ENCODE peak calls at places on chromosomes 4 and X, in six cellular contexts. I is HCT116; D is CD4-positive, alpha-beta T cell; C is heart right ventricle; M is tibial artery; A is spleen. W is an unnamed sample.
A peak's percentile ranks its signal among the peaks of the same experiment; 100 is the strongest.

GRCh38 chr4:729336-730315 is 24.0 kb downstream of the PCGF3 start:
- DNase-seq in I (no peak), D (no peak), C (no peak), M (no peak), A (no peak), W (no peak)

GRCh38 chr4:74471228-74471627 is 26.3 kb downstream of the AREG start:
- DNase-seq in I (no peak), D (no peak), C (no peak), M (no peak), A (no peak), W (no peak)

GRCh38 chrX:8815460-8816065 is 14.4 kb upstream of the FAM9A start:
- DNase-seq in I (peak; percentile 2), D (no peak), C (peak; percentile 13), M (no peak), A (no peak), W (no peak)

GRCh38 chr4:48228887-48229462 is 40.7 kb downstream of the TEC start:
- DNase-seq in I (no peak), D (no peak), C (no peak), M (no peak), A (no peak), W (no peak)

GRCh38 chr4:90226734-90227133 is 99.5 kb downstream of the CCSER1 start:
- DNase-seq in I (no peak), D (no peak), C (no peak), M (no peak), A (no peak), W (no peak)

GRCh38 chr4:140174535-140174934 is 20.6 kb upstream of the MAML3 start:
- DNase-seq in I (no peak), D (no peak), C (no peak), M (no peak), A (no peak), W (no peak)

GRCh38 chr4:148061139-148061476 is 329.2 kb downstream of the ARHGAP10 start:
- DNase-seq in I (no peak), D (no peak), C (no peak), M (no peak), A (no peak), W (no peak)

GRCh38 chr4:73698217-73698616 is 42.2 kb upstream of the CXCL8 start:
- DNase-seq in I (no peak), D (no peak), C (no peak), M (no peak), A (no peak), W (no peak)

GRCh38 chr4:158067646-158068045 is 105.2 kb downstream of the GASK1B start:
- DNase-seq in I (no peak), D (no peak), C (no peak), M (no peak), A (no peak), W (no peak)

DNA sequence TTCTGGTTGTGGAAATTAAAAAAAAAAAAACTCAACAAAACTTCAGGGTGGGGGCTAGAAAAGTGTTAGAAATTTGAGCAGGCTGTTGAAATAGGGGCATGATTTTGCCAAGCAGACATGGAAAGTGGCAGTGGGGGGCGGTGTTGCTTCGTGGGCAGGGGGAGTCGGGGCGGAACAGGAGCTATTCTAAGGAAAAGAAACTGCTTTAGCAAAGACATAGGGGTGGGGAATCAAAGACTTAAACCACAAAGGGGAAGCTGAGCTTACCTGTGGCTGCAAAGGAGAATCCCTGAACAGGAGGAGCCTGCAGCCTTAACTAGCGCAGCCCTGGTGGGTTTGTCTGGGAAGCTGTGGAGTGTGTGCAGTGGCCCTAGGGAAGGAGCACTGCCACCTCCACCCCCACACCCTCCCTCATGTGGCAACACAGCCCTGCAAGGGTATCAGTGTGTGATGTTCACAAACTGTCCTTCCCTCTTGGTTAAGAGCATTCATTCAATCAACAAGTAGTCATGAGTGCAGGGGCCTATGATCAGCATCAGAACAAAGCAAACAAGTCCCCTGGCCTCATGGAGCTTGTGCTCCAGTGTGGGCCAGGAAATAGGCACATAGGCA is 20.5 kb downstream of the SEL1L3 start:
- DNase-seq in I (no peak), D (peak; percentile 21), C (no peak), M (no peak), A (peak; percentile 86), W (no peak)
- H3K27ac ChIP-seq in I (no peak overlapping the region), D (no peak overlapping the region), C (no peak overlapping the region), M (no peak overlapping the region), A (no peak overlapping the region), W (no peak overlapping the region)

GRCh38 chr4:182840108-182840507 is 77.1 kb downstream of the DCTD start:
- DNase-seq in I (no peak), D (no peak), C (no peak), M (no peak), A (no peak), W (no peak)

GRCh38 chr4:182835006-182835740 is 82.0 kb downstream of the DCTD start:
- DNase-seq in I (no peak), D (no peak), C (no peak), M (no peak), A (no peak), W (no peak)

GRCh38 chr4:182842104-182842600 is 75.0 kb downstream of the DCTD start:
- DNase-seq in I (no peak), D (no peak), C (no peak), M (no peak), A (no peak), W (no peak)

GRCh38 chr4:182839256-182839655 is 77.9 kb downstream of the DCTD start:
- DNase-seq in I (no peak), D (no peak), C (no peak), M (no peak), A (no peak), W (no peak)

DNA sequence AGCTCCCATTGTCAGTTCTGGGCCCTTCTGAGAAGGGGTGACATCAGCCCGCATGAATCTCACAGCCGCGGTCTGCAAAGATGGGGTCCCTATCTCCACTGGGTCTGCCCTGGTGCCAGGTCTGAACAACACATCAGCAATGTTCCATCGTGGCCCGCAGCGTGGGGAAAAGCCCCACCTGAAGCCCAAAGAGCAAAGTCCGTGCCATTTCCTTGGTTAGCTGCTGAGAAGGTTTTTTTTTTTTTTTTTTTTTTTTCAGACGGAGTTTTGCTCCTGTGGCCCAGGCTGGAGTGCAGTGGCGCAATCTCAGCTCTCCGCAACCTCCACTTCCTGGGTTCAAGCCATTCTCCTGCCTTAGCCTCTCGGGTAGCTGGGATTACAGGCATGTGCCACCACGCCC is 79.4 kb downstream of the DCTD start:
- DNase-seq in I (no peak), D (no peak), C (no peak), M (no peak), A (no peak), W (no peak)
- H3K27ac ChIP-seq in I (no peak overlapping the region), D (no peak overlapping the region), C (no peak overlapping the region), M (no peak overlapping the region), A (no peak overlapping the region), W (no peak overlapping the region)

GRCh38 chr4:113446019-113446418 is 315.5 kb downstream of the CAMK2D start:
- DNase-seq in I (peak; percentile 98), D (no peak), C (no peak), M (no peak), A (no peak), W (no peak)
- H3K27ac ChIP-seq in I (peak overlapping the region; percentile 88), D (no peak overlapping the region), C (peak overlapping the region; percentile 62), M (peak overlapping the region; percentile 68), A (peak overlapping the region; percentile 53), W (no peak overlapping the region)

GRCh38 chr4:15003891-15004700 is 1.8 kb downstream of the CPEB2 start:
- DNase-seq in I (no peak), D (peak; percentile 47), C (peak; percentile 32), M (peak; percentile 75), A (peak; percentile 95), W (peak; percentile 46)

GRCh38 chr4:15005474-15006115 is 3.3 kb downstream of the CPEB2 start:
- DNase-seq in I (no peak), D (no peak), C (no peak), M (no peak), A (no peak), W (no peak)

GRCh38 chr4:15003441-15003890 is 1.2 kb downstream of the CPEB2 start:
- DNase-seq in I (no peak), D (no peak), C (peak; percentile 43), M (peak; percentile 80), A (peak; percentile 95), W (peak; percentile 18)

GRCh38 chr4:15006416-15007024 is 4.2 kb downstream of the CPEB2 start:
- DNase-seq in I (no peak), D (no peak), C (no peak), M (no peak), A (no peak), W (no peak)

DNA sequence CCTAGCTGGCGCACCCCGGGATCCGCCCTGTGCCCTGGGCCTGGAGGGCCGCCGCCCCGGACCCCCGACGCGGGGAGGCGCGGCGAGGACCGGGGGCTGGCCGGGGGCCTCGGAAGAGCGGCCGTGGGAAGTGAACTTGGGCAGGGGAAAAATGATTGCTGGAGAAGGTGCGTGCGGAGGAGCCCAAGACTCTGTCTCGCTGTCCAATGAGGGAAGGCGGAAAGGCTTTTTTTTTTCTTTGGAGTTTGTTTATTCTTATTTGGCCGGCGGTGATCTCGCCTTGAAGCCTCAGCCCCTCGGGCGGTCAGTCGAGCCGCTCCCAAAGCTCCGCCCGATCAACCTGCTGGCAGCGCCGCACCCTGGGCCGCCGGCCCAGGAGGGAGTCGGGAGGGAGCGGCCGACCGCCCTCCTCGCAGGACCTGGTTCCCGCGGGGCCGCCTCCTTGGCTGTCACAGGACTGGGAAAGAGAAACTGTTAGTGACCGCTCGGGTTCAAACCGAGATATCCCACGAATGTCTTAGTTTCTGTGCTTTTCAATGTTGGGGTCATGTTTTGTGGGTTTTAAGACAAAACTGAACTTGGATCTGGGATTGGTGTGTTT is 2.5 kb downstream of the CPEB2 start:
- DNase-seq in I (no peak), D (no peak), C (peak; percentile 85), M (peak; percentile 96), A (peak; percentile 94), W (peak; percentile 71)
- H3K27ac ChIP-seq in I (no peak overlapping the region), D (peak overlapping the region; percentile 67), C (peak overlapping the region; percentile 100), M (peak overlapping the region; percentile 100), A (peak overlapping the region; percentile 100), W (peak overlapping the region; percentile 100)

DNA sequence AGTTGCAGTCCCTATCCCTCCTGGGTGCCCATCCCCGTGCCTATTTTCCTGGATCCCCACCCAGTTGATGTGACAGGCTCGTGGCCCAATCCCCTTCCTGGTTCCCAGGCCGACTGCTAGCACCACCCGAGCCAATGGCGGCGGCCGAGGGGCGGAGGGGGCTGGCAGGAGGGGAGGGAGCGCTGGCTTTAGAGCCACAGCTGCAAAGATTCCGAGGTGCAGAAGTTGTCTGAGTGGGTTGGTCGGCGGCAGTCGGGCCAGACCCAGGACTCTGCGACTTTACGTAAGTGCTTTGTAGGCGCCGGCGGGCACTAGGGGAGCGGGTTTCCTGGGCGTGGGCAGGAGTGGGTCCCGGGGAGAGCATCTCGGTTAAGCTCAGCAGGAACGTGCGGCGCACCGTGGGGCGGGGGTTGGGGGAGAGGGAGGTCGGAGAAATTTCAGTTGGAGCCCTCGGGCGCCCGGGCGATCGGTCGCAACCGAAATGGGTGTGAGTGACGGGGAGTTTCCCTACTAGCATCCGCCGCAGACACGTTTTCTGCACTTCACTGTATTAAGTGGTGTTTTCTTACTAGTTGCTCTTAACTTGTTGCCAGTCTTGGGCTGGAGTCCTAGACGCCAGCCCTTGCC is at the start of gene PLS3:
- DNase-seq in I (peak; percentile 77), D (no peak), C (peak; percentile 89), M (peak; percentile 94), A (peak; percentile 86), W (peak; percentile 79)
- H3K27ac ChIP-seq in I (peak within 1 kb of the TSS; percentile 85), D (no peak within 1 kb of the TSS), C (peak within 1 kb of the TSS; percentile 87), M (peak within 1 kb of the TSS; percentile 95), A (peak within 1 kb of the TSS; percentile 81), W (peak within 1 kb of the TSS; percentile 77)

W was measured in substantia nigra.